ENCODE peak calls at places on chromosomes 11 and 22, in eight cellular contexts. One of them, this sample, is unnamed.

GRCh38 chr22:23553922-23554870 is 25.9 kb downstream of the IGLL1 start:
- DNase-seq in astrocyte of the cerebellum: no peak
- DNase-seq in fibroblast of the aortic adventitia: no peak
- DNase-seq in pancreas: no peak
- DNase-seq in heart right ventricle: no peak
- DNase-seq in HCT116: no peak
- DNase-seq in choroid plexus epithelial cell: no peak
- DNase-seq in heart left ventricle: no peak
- DNase-seq in this sample: no peak

GRCh38 chr22:46088541-46089311 is 61.6 kb upstream of the PPARA start:
- DNase-seq in pancreas: peak
- DNase-seq in choroid plexus epithelial cell: peak
- DNase-seq in fibroblast of the aortic adventitia: peak
- DNase-seq in heart left ventricle: no peak
- DNase-seq in astrocyte of the cerebellum: no peak
- DNase-seq in heart right ventricle: peak
- DNase-seq in HCT116: no peak
- DNase-seq in this sample: no peak

GRCh38 chr22:43298062-43298801 is 44.9 kb downstream of the SCUBE1 start:
- DNase-seq in fibroblast of the aortic adventitia: peak
- DNase-seq in heart right ventricle: peak
- DNase-seq in choroid plexus epithelial cell: no peak
- DNase-seq in pancreas: no peak
- DNase-seq in HCT116: no peak
- DNase-seq in astrocyte of the cerebellum: no peak
- DNase-seq in heart left ventricle: no peak
- DNase-seq in this sample: no peak

GRCh38 chr11:117318738-117319137 is 2.7 kb upstream of the BACE1 start:
- DNase-seq in astrocyte of the cerebellum: no peak
- DNase-seq in fibroblast of the aortic adventitia: no peak
- DNase-seq in choroid plexus epithelial cell: no peak
- DNase-seq in HCT116: no peak
- DNase-seq in heart right ventricle: no peak
- DNase-seq in heart left ventricle: no peak
- DNase-seq in pancreas: no peak
- DNase-seq in this sample: no peak

GRCh38 chr22:22753526-22754267 is 109.3 kb downstream of the GGTLC2 start:
- DNase-seq in astrocyte of the cerebellum: no peak
- DNase-seq in HCT116: peak
- DNase-seq in heart left ventricle: peak
- DNase-seq in choroid plexus epithelial cell: peak
- DNase-seq in pancreas: peak
- DNase-seq in fibroblast of the aortic adventitia: peak
- DNase-seq in heart right ventricle: peak
- DNase-seq in this sample: peak

GRCh38 chr11:103274025-103274424 is 164.8 kb downstream of the DYNC2H1 start:
- DNase-seq in heart right ventricle: no peak
- DNase-seq in fibroblast of the aortic adventitia: no peak
- DNase-seq in astrocyte of the cerebellum: no peak
- DNase-seq in heart left ventricle: no peak
- DNase-seq in HCT116: no peak
- DNase-seq in choroid plexus epithelial cell: no peak
- DNase-seq in pancreas: no peak
- DNase-seq in this sample: no peak

GRCh38 chr22:45208993-45209838 is 31.5 kb downstream of the KIAA0930 start:
- DNase-seq in heart right ventricle: peak
- DNase-seq in pancreas: peak
- DNase-seq in HCT116: no peak
- DNase-seq in astrocyte of the cerebellum: no peak
- DNase-seq in fibroblast of the aortic adventitia: peak
- DNase-seq in heart left ventricle: no peak
- DNase-seq in choroid plexus epithelial cell: peak
- DNase-seq in this sample: no peak

GRCh38 chr11:41175304-41175972 is 284.0 kb downstream of the LRRC4C start:
- DNase-seq in HCT116: no peak
- DNase-seq in choroid plexus epithelial cell: no peak
- DNase-seq in heart left ventricle: no peak
- DNase-seq in astrocyte of the cerebellum: no peak
- DNase-seq in pancreas: no peak
- DNase-seq in heart right ventricle: no peak
- DNase-seq in fibroblast of the aortic adventitia: no peak
- DNase-seq in this sample: no peak

GRCh38 chr11:10122337-10123197 is 171.5 kb downstream of the SBF2 start:
- DNase-seq in heart right ventricle: no peak
- DNase-seq in astrocyte of the cerebellum: peak
- DNase-seq in heart left ventricle: no peak
- DNase-seq in pancreas: no peak
- DNase-seq in HCT116: peak
- DNase-seq in choroid plexus epithelial cell: peak
- DNase-seq in fibroblast of the aortic adventitia: peak
- DNase-seq in this sample: no peak

GRCh38 chr11:66619080-66619554 is 2.7 kb downstream of the RBM14 start:
- DNase-seq in choroid plexus epithelial cell: peak
- DNase-seq in fibroblast of the aortic adventitia: peak
- DNase-seq in astrocyte of the cerebellum: no peak
- DNase-seq in heart right ventricle: no peak
- DNase-seq in HCT116: no peak
- DNase-seq in heart left ventricle: no peak
- DNase-seq in pancreas: no peak
- DNase-seq in this sample: peak

GRCh38 chr22:27217154-27217553 is 559.8 kb downstream of the MIAT start:
- DNase-seq in fibroblast of the aortic adventitia: no peak
- DNase-seq in choroid plexus epithelial cell: no peak
- DNase-seq in astrocyte of the cerebellum: no peak
- DNase-seq in pancreas: no peak
- DNase-seq in heart left ventricle: no peak
- DNase-seq in HCT116: no peak
- DNase-seq in heart right ventricle: no peak
- DNase-seq in this sample: no peak

GRCh38 chr22:38766076-38766777 is 10.4 kb upstream of the SUN2 start:
- DNase-seq in heart right ventricle: peak
- DNase-seq in choroid plexus epithelial cell: peak
- DNase-seq in astrocyte of the cerebellum: no peak
- DNase-seq in fibroblast of the aortic adventitia: peak
- DNase-seq in HCT116: peak
- DNase-seq in heart left ventricle: no peak
- DNase-seq in pancreas: peak
- DNase-seq in this sample: peak

GRCh38 chr22:50719814-50720300 is 18.1 kb upstream of the ACR start:
- DNase-seq in astrocyte of the cerebellum: no peak
- DNase-seq in heart right ventricle: no peak
- DNase-seq in HCT116: no peak
- DNase-seq in choroid plexus epithelial cell: no peak
- DNase-seq in pancreas: no peak
- DNase-seq in fibroblast of the aortic adventitia: no peak
- DNase-seq in heart left ventricle: no peak
- DNase-seq in this sample: no peak

GRCh38 chr22:32202539-32203180 is 2.2 kb downstream of the RFPL2 start:
- DNase-seq in HCT116: peak
- DNase-seq in heart left ventricle: peak
- DNase-seq in pancreas: peak
- DNase-seq in choroid plexus epithelial cell: peak
- DNase-seq in fibroblast of the aortic adventitia: peak
- DNase-seq in heart right ventricle: peak
- DNase-seq in astrocyte of the cerebellum: peak
- DNase-seq in this sample: peak

GRCh38 chr11:70029115-70029830 is 48.8 kb upstream of the ANO1 start:
- DNase-seq in heart left ventricle: no peak
- DNase-seq in astrocyte of the cerebellum: no peak
- DNase-seq in heart right ventricle: no peak
- DNase-seq in choroid plexus epithelial cell: no peak
- DNase-seq in fibroblast of the aortic adventitia: no peak
- DNase-seq in pancreas: no peak
- DNase-seq in HCT116: no peak
- DNase-seq in this sample: no peak

GRCh38 chr11:78773077-78773476 is 198.4 kb upstream of the NARS2 start:
- DNase-seq in fibroblast of the aortic adventitia: no peak
- DNase-seq in heart left ventricle: no peak
- DNase-seq in astrocyte of the cerebellum: no peak
- DNase-seq in choroid plexus epithelial cell: peak
- DNase-seq in HCT116: no peak
- DNase-seq in heart right ventricle: no peak
- DNase-seq in pancreas: no peak
- DNase-seq in this sample: no peak

GRCh38 chr22:36406721-36407120 is 19.0 kb upstream of the MYH9 start:
- DNase-seq in heart right ventricle: no peak
- DNase-seq in heart left ventricle: no peak
- DNase-seq in HCT116: no peak
- DNase-seq in choroid plexus epithelial cell: no peak
- DNase-seq in pancreas: no peak
- DNase-seq in fibroblast of the aortic adventitia: no peak
- DNase-seq in astrocyte of the cerebellum: no peak
- DNase-seq in this sample: no peak

GRCh38 chr11:106217456-106217855 is 140.0 kb downstream of the AASDHPPT start:
- DNase-seq in fibroblast of the aortic adventitia: no peak
- DNase-seq in choroid plexus epithelial cell: peak
- DNase-seq in pancreas: no peak
- DNase-seq in heart right ventricle: no peak
- DNase-seq in heart left ventricle: no peak
- DNase-seq in HCT116: no peak
- DNase-seq in astrocyte of the cerebellum: no peak
- DNase-seq in this sample: no peak

GRCh38 chr11:125773516-125773915 is 5.1 kb downstream of the PATE2 start:
- DNase-seq in heart right ventricle: no peak
- DNase-seq in heart left ventricle: no peak
- DNase-seq in choroid plexus epithelial cell: peak
- DNase-seq in HCT116: no peak
- DNase-seq in astrocyte of the cerebellum: no peak
- DNase-seq in pancreas: no peak
- DNase-seq in fibroblast of the aortic adventitia: peak
- DNase-seq in this sample: no peak

GRCh38 chr22:27962268-27963191 is 43.5 kb upstream of the PITPNB start:
- DNase-seq in heart right ventricle: no peak
- DNase-seq in heart left ventricle: no peak
- DNase-seq in HCT116: no peak
- DNase-seq in pancreas: no peak
- DNase-seq in fibroblast of the aortic adventitia: no peak
- DNase-seq in astrocyte of the cerebellum: peak
- DNase-seq in choroid plexus epithelial cell: peak
- DNase-seq in this sample: no peak

GRCh38 chr11:34149786-34150185 is 44.4 kb downstream of the NAT10 start:
- DNase-seq in heart right ventricle: no peak
- DNase-seq in fibroblast of the aortic adventitia: peak
- DNase-seq in choroid plexus epithelial cell: peak
- DNase-seq in pancreas: no peak
- DNase-seq in heart left ventricle: no peak
- DNase-seq in astrocyte of the cerebellum: no peak
- DNase-seq in HCT116: no peak
- DNase-seq in this sample: no peak
- TF ChIP-seq CTCF in heart right ventricle: no peak
- TF ChIP-seq CTCF in fibroblast of the aortic adventitia: peak
- TF ChIP-seq CTCF in choroid plexus epithelial cell: peak
- TF ChIP-seq CTCF in pancreas: no peak
- TF ChIP-seq CTCF in heart left ventricle: no peak
- TF ChIP-seq CTCF in astrocyte of the cerebellum: peak
- TF ChIP-seq CTCF in HCT116: peak
- TF ChIP-seq CTCF in this sample: peak

DNA sequence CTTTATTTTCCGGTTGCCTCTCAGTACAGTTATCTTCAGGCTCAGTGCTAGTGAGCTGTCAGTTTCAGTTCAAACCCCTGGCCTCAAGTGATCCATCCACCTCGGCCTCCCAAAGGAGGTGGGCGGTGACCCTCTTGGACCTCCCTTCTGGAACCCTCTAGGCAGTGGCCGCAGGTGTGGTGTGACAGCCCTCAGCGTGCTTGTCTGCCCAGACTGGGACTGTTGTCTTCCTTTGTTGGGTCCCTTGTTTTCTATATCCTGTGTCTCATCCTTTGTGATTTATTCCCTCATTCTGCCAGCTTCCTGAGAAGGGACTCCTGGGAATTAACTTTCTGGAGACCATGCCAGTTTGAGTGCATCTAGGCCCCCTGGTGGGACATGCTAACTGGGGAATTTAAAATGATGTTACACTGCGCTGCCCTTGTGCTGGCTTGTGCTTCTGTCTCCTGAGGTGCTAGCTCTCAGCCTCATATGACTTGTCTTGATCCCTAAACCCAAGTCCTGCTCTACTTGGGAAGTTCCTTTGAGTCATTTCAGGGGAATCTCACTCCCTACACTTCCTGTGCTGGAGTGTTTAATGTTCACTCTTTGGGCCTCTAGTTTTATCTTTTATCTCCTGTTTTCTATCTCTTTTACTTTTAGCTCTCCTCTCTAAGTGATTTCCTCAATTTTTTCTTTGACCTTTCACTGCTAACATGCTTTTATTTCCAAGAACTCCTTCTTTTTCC is 19.4 kb downstream of the MED15 start:
- DNase-seq in HCT116: no peak
- DNase-seq in heart right ventricle: no peak
- DNase-seq in fibroblast of the aortic adventitia: peak
- DNase-seq in choroid plexus epithelial cell: peak
- DNase-seq in pancreas: no peak
- DNase-seq in astrocyte of the cerebellum: no peak
- DNase-seq in heart left ventricle: no peak
- DNase-seq in this sample: no peak
- TF ChIP-seq CTCF in HCT116: no peak
- TF ChIP-seq CTCF in heart right ventricle: no peak
- TF ChIP-seq CTCF in fibroblast of the aortic adventitia: no peak
- TF ChIP-seq CTCF in choroid plexus epithelial cell: peak
- TF ChIP-seq CTCF in pancreas: no peak
- TF ChIP-seq CTCF in astrocyte of the cerebellum: peak
- TF ChIP-seq CTCF in heart left ventricle: no peak
- TF ChIP-seq CTCF in this sample: no peak

DNA sequence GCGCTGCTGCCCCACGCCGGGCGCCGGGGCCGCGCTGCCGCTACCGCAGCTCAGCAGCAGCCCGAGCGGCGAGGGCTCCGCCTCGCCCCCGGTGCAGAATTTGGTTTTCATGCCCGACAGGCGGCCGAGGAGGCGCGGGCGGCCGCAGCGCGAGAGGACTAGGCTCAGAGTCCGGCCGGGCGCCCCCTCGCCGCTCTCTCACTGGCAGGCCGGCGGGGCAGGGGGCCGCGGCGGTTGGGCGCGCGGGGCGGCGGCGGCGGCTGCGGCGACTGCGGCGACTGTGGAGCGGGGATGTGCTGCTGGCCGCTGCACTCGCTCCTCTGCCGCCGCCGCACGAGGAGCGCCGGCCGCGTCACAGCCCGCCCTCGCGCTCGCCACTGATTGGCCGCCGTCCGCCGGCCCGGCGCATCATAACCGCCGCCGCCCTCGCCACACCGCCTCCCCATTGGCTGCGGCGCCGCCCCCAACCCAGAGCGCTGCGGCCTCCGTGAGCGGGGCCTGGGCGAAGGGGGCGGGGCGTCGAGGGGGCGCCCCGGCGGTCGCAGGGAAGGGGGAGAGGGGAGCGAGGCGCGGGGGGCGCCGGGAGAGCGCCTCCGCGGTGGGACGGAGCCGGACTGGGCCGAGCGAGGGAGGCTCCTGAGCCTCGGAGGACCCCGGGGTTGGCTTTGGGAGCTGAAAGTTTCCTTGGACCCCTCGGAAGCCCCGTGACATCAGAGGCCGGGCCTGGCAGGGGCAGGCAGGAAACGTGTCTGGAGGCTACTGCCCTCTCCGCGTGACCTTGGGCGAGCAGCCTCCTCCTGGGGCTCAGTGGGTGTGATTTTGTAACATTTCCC is at the start of gene CHKA:
- DNase-seq in heart left ventricle: peak
- DNase-seq in fibroblast of the aortic adventitia: peak
- DNase-seq in choroid plexus epithelial cell: peak
- DNase-seq in HCT116: peak
- DNase-seq in heart right ventricle: peak
- DNase-seq in pancreas: peak
- DNase-seq in astrocyte of the cerebellum: peak
- DNase-seq in this sample: peak
- TF ChIP-seq CTCF in heart left ventricle: no peak
- TF ChIP-seq CTCF in fibroblast of the aortic adventitia: no peak
- TF ChIP-seq CTCF in choroid plexus epithelial cell: no peak
- TF ChIP-seq CTCF in HCT116: no peak
- TF ChIP-seq CTCF in heart right ventricle: no peak
- TF ChIP-seq CTCF in pancreas: no peak
- TF ChIP-seq CTCF in astrocyte of the cerebellum: no peak
- TF ChIP-seq CTCF in this sample: no peak

GRCh38 chr11:35362571-35362980 is 56.8 kb downstream of the SLC1A2 start:
- DNase-seq in fibroblast of the aortic adventitia: peak
- DNase-seq in pancreas: no peak
- DNase-seq in heart left ventricle: no peak
- DNase-seq in choroid plexus epithelial cell: no peak
- DNase-seq in astrocyte of the cerebellum: no peak
- DNase-seq in heart right ventricle: no peak
- DNase-seq in HCT116: no peak
- DNase-seq in this sample: no peak
- TF ChIP-seq CTCF in fibroblast of the aortic adventitia: no peak
- TF ChIP-seq CTCF in pancreas: no peak
- TF ChIP-seq CTCF in heart left ventricle: no peak
- TF ChIP-seq CTCF in choroid plexus epithelial cell: no peak
- TF ChIP-seq CTCF in astrocyte of the cerebellum: no peak
- TF ChIP-seq CTCF in heart right ventricle: no peak
- TF ChIP-seq CTCF in HCT116: no peak
- TF ChIP-seq CTCF in this sample: no peak

This sample was measured in GM13976.